ENCODE peak calls at places on chromosome 9, in nine cellular contexts. L, E, Z, M, N, T, R, Y and S are unnamed samples.

GRCh38 chr9:121445986-121446385 is 53.7 kb downstream of the GGTA1 start:
- DNase-seq in M (no peak), E (no peak), R (no peak), T (no peak), Y (no peak), Z (no peak), N (no peak), L (no peak), S (no peak)

GRCh38 chr9:132024589-132024988 is 55.1 kb downstream of the MED27 start:
- DNase-seq in E (no peak), Y (no peak), M (no peak), L (no peak), R (no peak), N (no peak), Z (no peak), T (no peak), S (no peak)

GRCh38 chr9:115024925-115025535 is 92.9 kb downstream of the TNC start:
- DNase-seq in L (no peak), Y (no peak), T (no peak), E (peak), M (no peak), R (no peak), N (no peak), Z (no peak), S (no peak)

GRCh38 chr9:112174965-112175795 is at the start of gene SUSD1:
- DNase-seq in L (peak), Z (no peak), Y (no peak), M (peak), E (peak), N (no peak), T (peak), R (peak), S (no peak)

GRCh38 chr9:8558176-8558575 is 758.6 kb upstream of the DMAC1 start:
- DNase-seq in Z (no peak), E (no peak), R (peak), N (peak), T (no peak), Y (no peak), L (no peak), M (no peak), S (no peak)

GRCh38 chr9:76464706-76465105 is 5.7 kb downstream of the GCNT1 start:
- DNase-seq in Y (peak), N (no peak), L (no peak), T (no peak), E (no peak), R (no peak), Z (no peak), M (no peak), S (no peak)

GRCh38 chr9:88990721-88991065 is 575 bp upstream of the S1PR3 start:
- DNase-seq in T (no peak), Z (no peak), M (no peak), R (peak), N (no peak), Y (no peak), E (peak), L (no peak), S (no peak)

GRCh38 chr9:87605676-87606075 is 108.0 kb downstream of the DAPK1 start:
- DNase-seq in Y (no peak), E (no peak), T (peak), R (no peak), N (no peak), M (no peak), Z (no peak), L (no peak), S (no peak)

GRCh38 chr9:8224381-8224791 is 424.8 kb upstream of the DMAC1 start:
- DNase-seq in Y (peak), R (no peak), T (no peak), E (no peak), Z (no peak), M (no peak), L (no peak), N (no peak), S (no peak)

GRCh38 chr9:10251490-10251889 is 361.3 kb downstream of the PTPRD start:
- DNase-seq in T (no peak), Z (no peak), M (no peak), R (peak), L (no peak), Y (no peak), N (peak), E (no peak), S (no peak)

GRCh38 chr9:35367451-35367850 is 122.5 kb upstream of the RUSC2 start:
- DNase-seq in E (no peak), M (no peak), L (no peak), T (no peak), Z (peak), R (no peak), Y (peak), N (peak), S (no peak)

GRCh38 chr9:98021306-98022040 is 35.1 kb upstream of the NANS start:
- DNase-seq in T (peak), E (no peak), N (no peak), R (no peak), Y (no peak), Z (no peak), L (peak), M (no peak), S (no peak)

GRCh38 chr9:137487454-137488329 is 28.6 kb upstream of the NSMF start:
- DNase-seq in T (peak), L (no peak), R (no peak), M (no peak), E (no peak), N (no peak), Y (no peak), Z (no peak), S (no peak)

GRCh38 chr9:83153030-83153429 is 90.1 kb upstream of the RASEF start:
- DNase-seq in E (no peak), Y (no peak), L (no peak), N (no peak), T (no peak), M (no peak), Z (no peak), R (no peak), S (no peak)

GRCh38 chr9:2385746-2386145 is 235.8 kb upstream of the VLDLR start:
- DNase-seq in L (no peak), E (no peak), M (no peak), R (no peak), Z (no peak), T (no peak), N (no peak), Y (no peak), S (no peak)

GRCh38 chr9:83986765-83987401 is 6.3 kb downstream of the RMI1 start:
- DNase-seq in Y (no peak), E (no peak), Z (no peak), M (peak), L (peak), T (no peak), N (peak), R (peak), S (no peak)

GRCh38 chr9:116048072-116048471 is 105.5 kb upstream of the PAPPA start:
- DNase-seq in L (no peak), R (no peak), N (no peak), Y (no peak), T (no peak), Z (no peak), E (no peak), M (no peak), S (no peak)

GRCh38 chr9:17068671-17069070 is 66.2 kb upstream of the CNTLN start:
- DNase-seq in R (no peak), T (no peak), Y (no peak), E (no peak), M (no peak), Z (no peak), N (no peak), L (no peak), S (no peak)

GRCh38 chr9:112527959-112528358 is 41.3 kb downstream of the KIAA1958 start:
- DNase-seq in Z (no peak), L (no peak), N (no peak), T (no peak), E (no peak), R (no peak), M (no peak), Y (no peak), S (no peak)

GRCh38 chr9:100082786-100083185 is 16.0 kb downstream of the ERP44 start:
- DNase-seq in L (no peak), N (peak), E (no peak), T (no peak), R (no peak), Y (peak), Z (no peak), M (no peak), S (no peak)

GRCh38 chr9:100083448-100084144 is 15.2 kb downstream of the ERP44 start:
- DNase-seq in R (no peak), E (no peak), N (no peak), T (no peak), L (no peak), Z (no peak), M (no peak), Y (no peak), S (no peak)

GRCh38 chr9:100086097-100086496 is 12.7 kb downstream of the ERP44 start:
- DNase-seq in L (no peak), Y (no peak), N (no peak), T (no peak), Z (no peak), R (no peak), M (no peak), E (no peak), S (no peak)

GRCh38 chr9:100084734-100085133 is 14.1 kb downstream of the ERP44 start:
- DNase-seq in L (no peak), Z (no peak), N (no peak), E (no peak), M (no peak), R (no peak), Y (no peak), T (no peak), S (peak)

DNA sequence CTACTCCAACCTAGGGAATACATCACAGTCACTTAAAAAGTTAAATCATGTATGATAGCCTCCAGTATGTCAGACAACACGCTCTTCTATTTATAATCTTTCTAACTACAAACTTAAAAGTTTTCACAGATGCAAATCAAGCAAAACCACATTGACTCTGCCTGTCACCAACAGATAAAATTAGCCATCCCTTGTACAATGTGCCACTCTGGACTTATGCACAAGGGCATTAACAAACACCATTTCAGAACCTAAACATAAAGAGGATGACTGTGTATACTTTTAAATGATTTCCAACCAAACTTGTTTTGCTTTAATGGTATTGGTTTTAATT is 14.7 kb downstream of the ERP44 start:
- DNase-seq in E (no peak), Z (no peak), R (no peak), L (no peak), M (no peak), N (no peak), T (no peak), Y (no peak), S (peak)
- H3K4me3 ChIP-seq in E (no peak), Z (no peak), R (no peak), L (peak), M (no peak), N (no peak), T (no peak), Y (no peak), S (peak)

GRCh38 chr9:118829334-118829733 is 539.9 kb downstream of the BRINP1 start:
- DNase-seq in N (no peak), Z (no peak), Y (peak), R (peak), M (no peak), L (no peak), E (peak), T (peak), S (no peak)
- TF ChIP-seq CTCF in N (no peak), Z (no peak), Y (peak), R (peak), M (no peak), L (peak), E (peak), T (no peak), S (no peak)

GRCh38 chr9:129487658-129488483 is 133.0 kb downstream of the C9orf50 start:
- DNase-seq in Z (no peak), T (no peak), R (peak), Y (peak), E (peak), M (no peak), N (peak), L (no peak), S (no peak)
- H3K4me3 ChIP-seq in Z (peak), T (peak), R (peak), Y (peak), E (peak), M (peak), N (peak), L (peak), S (peak)

GRCh38 chr9:22073349-22073748 is 64.2 kb upstream of the CDKN2B start:
- DNase-seq in N (no peak), E (no peak), T (no peak), Y (no peak), L (no peak), M (no peak), Z (no peak), R (no peak), S (no peak)
- TF ChIP-seq CTCF in N (no peak), E (no peak), T (no peak), Y (no peak), L (no peak), M (no peak), Z (no peak), R (no peak), S (no peak)